ENCODE peak calls at places on chromosomes 7 and 10, in seven cellular contexts. B is IMR-90, H is SK-N-SH, R is A549, Y is GM12878, U is HepG2, T is K562. S is an unnamed sample.
A peak's percentile ranks its signal among the peaks of the same experiment; 100 is the strongest.

GRCh38 chr7:15411019-15411418 is 150.8 kb downstream of the AGMO start:
- DNase-seq in B (no peak), H (no peak), R (no peak), Y (no peak), U (no peak), T (no peak), S (no peak)

GRCh38 chr7:114086491-114086905 is 167.7 kb upstream of the PPP1R3A start:
- DNase-seq in B (no peak), H (no peak), R (no peak), Y (no peak), U (no peak), T (no peak), S (peak; percentile 51)

GRCh38 chr10:33211123-33211878 is 123.2 kb downstream of the NRP1 start:
- DNase-seq in B (peak; percentile 92), H (peak; percentile 22), R (no peak), Y (no peak), U (no peak), T (no peak), S (no peak)

GRCh38 chr10:91311601-91312000 is 91.1 kb downstream of the PCGF5 start:
- DNase-seq in B (no peak), H (no peak), R (no peak), Y (no peak), U (no peak), T (no peak), S (no peak)

GRCh38 chr7:95906871-95907270 is 134.5 kb downstream of the DYNC1I1 start:
- DNase-seq in B (no peak), H (no peak), R (no peak), Y (no peak), U (no peak), T (no peak), S (no peak)

GRCh38 chr10:92897916-92898315 is 49.6 kb downstream of the EXOC6 start:
- DNase-seq in B (no peak), H (no peak), R (no peak), Y (no peak), U (no peak), T (no peak), S (no peak)

GRCh38 chr7:71752171-71752935 is 620.4 kb downstream of the GALNT17 start:
- DNase-seq in B (no peak), H (peak; percentile 89), R (peak; percentile 12), Y (no peak), U (peak; percentile 4), T (peak; percentile 70), S (peak; percentile 53)

GRCh38 chr7:25167262-25167843 is 42.3 kb upstream of the CYCS start:
- DNase-seq in B (no peak), H (no peak), R (no peak), Y (no peak), U (no peak), T (no peak), S (no peak)

GRCh38 chr10:12351447-12351846 is 2.1 kb downstream of the CAMK1D start:
- DNase-seq in B (no peak), H (no peak), R (no peak), Y (no peak), U (no peak), T (no peak), S (no peak)

GRCh38 chr7:100867040-100867795 is at the start of gene TRIP6:
- DNase-seq in B (peak; percentile 93), H (peak; percentile 59), R (peak; percentile 79), Y (no peak), U (no peak), T (peak; percentile 97), S (peak; percentile 97)

GRCh38 chr7:111958889-111959288 is 247.3 kb downstream of the DOCK4 start:
- DNase-seq in B (no peak), H (peak; percentile 81), R (no peak), Y (no peak), U (no peak), T (no peak), S (no peak)

GRCh38 chr7:152076324-152076821 is 50.9 kb downstream of the GALNT11 start:
- DNase-seq in B (no peak), H (peak; percentile 39), R (peak; percentile 50), Y (no peak), U (peak; percentile 18), T (peak; percentile 62), S (peak; percentile 77)

GRCh38 chr10:11864727-11865126 is 41.6 kb downstream of the PROSER2 start:
- DNase-seq in B (no peak), H (no peak), R (no peak), Y (no peak), U (no peak), T (no peak), S (no peak)

GRCh38 chr7:119783799-119784198 is 489.2 kb upstream of the KCND2 start:
- DNase-seq in B (peak; percentile 0), H (no peak), R (no peak), Y (no peak), U (no peak), T (peak; percentile 18), S (no peak)

GRCh38 chr10:35445150-35445884 is 109.0 kb downstream of the CCNY start:
- DNase-seq in B (no peak), H (no peak), R (no peak), Y (no peak), U (no peak), T (no peak), S (no peak)

GRCh38 chr7:84336741-84337140 is 142.2 kb upstream of the SEMA3A start:
- DNase-seq in B (peak; percentile 11), H (no peak), R (no peak), Y (no peak), U (no peak), T (no peak), S (no peak)

GRCh38 chr7:84336303-84336702 is 141.7 kb upstream of the SEMA3A start:
- DNase-seq in B (peak; percentile 88), H (no peak), R (no peak), Y (peak; percentile 21), U (peak; percentile 32), T (no peak), S (no peak)

GRCh38 chr7:84337386-84337785 is 142.8 kb upstream of the SEMA3A start:
- DNase-seq in B (peak; percentile 77), H (no peak), R (no peak), Y (no peak), U (no peak), T (no peak), S (no peak)

GRCh38 chr7:84339306-84339705 is 144.7 kb upstream of the SEMA3A start:
- DNase-seq in B (no peak), H (no peak), R (no peak), Y (no peak), U (no peak), T (no peak), S (no peak)
- TF ChIP-seq RFX5 in B (no peak), H (no peak), R (no peak), Y (no peak), U (no peak), T (no peak), S (no peak)

DNA sequence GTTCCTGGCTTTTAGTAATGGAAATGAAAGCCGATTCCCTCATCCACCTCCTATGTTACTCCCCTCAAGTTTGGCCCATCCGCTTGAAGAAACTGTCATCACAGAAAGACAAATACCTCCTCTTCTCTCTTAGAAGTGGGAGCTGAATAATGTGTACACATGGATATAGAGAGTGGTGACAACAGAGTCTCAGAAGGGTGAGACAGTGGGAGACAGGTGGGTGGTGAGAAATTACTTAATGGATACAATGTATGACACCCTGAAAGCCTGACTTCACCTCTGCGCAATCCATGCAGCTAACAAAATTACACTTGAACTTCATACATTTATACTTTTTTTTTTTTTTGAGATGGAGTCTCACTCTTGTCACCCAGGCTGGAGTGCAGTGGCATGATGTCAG is 217.5 kb downstream of the SKIDA1 start:
- DNase-seq in B (no peak), H (no peak), R (no peak), Y (no peak), U (no peak), T (no peak), S (no peak)
- TF ChIP-seq RFX5 in B (no peak), H (no peak), R (no peak), Y (no peak), U (no peak), T (no peak), S (no peak)

GRCh38 chr10:119480667-119481066 is 61.9 kb downstream of the RGS10 start:
- DNase-seq in B (no peak), H (no peak), R (no peak), Y (no peak), U (no peak), T (no peak), S (no peak)

GRCh38 chr10:119483839-119484238 is 58.7 kb downstream of the RGS10 start:
- DNase-seq in B (no peak), H (no peak), R (no peak), Y (no peak), U (no peak), T (no peak), S (no peak)

GRCh38 chr10:119479532-119479931 is 63.0 kb downstream of the RGS10 start:
- DNase-seq in B (no peak), H (no peak), R (no peak), Y (no peak), U (no peak), T (no peak), S (peak; percentile 44)

GRCh38 chr10:119483001-119483400 is 59.5 kb downstream of the RGS10 start:
- DNase-seq in B (no peak), H (no peak), R (no peak), Y (no peak), U (no peak), T (no peak), S (no peak)

DNA sequence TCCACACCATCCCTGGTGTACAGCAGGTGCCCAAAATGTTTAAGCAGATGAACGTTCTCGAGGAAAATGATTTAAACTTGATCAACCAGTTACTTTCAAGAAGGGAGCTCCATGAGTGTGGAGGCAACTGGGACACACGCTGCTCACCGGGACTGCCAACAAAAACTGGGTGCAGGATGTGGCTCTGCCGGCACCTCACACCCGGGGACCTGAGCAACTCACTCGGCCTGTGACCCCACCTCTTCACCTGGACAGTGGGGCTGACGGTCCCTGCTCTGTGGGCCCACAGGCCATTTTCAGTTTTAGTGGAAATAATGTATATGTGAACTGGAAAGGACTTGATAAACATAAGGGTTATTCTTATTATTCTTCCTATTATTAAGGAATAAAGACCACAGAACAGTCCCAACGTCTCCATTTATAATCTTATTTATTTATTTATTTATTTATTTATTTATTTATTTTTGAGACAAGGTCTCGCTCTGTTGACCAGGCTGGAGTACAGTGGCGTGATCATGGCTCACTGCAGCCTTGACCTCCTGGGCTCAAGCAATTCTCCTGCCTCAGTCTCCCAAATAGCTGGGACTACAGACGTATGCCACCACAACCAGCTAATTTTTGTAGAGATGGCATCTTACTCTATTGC is 60.6 kb downstream of the RGS10 start:
- DNase-seq in B (no peak), H (no peak), R (no peak), Y (no peak), U (no peak), T (no peak), S (no peak)
- TF ChIP-seq RFX5 in B (no peak), H (no peak), R (no peak), Y (no peak), U (no peak), T (no peak), S (no peak)

DNA sequence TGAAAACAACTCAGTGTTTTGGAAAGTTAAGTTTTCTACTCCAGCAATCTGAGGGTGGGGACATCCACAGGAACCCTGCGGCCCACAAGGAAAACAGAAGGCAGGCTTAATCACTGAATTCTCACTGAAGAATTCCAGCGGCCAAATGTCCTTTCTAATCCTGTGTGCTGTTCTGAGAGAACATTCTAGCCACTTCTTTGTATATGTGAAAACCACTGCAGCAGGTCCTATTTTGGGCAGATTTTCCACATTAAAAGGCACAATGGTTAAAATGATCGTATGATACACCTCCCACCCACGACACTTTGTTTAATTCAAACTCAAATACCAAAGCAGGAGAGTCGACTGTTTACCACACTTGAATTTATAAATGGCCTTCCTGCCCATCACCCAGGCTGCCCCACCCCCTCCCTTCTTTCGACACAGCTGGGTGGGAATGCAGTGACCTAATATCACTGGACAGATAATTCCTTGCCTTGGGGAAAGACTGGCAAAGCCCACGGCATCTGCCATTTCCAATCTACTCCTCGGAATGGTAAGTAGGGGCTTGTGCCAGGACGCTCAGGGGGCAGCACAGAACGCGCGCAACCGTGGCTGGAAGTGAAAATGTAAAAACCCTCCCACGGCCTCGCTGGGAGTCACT is 67.0 kb downstream of the CTBP2 start:
- DNase-seq in B (peak; percentile 73), H (peak; percentile 50), R (no peak), Y (no peak), U (no peak), T (no peak), S (no peak)
- TF ChIP-seq RFX5 in B (no peak), H (no peak), R (no peak), Y (no peak), U (no peak), T (no peak), S (no peak)